ENCODE peak calls at places on chromosomes 6 and 20, in seven cellular contexts. P, F, E, O, Q, U and Y are unnamed samples.

GRCh38 chr6:33761922-33762629 is 15.4 kb upstream of the IP6K3 start:
- DNase-seq in P (peak), F (peak), E (peak), O (peak), Q (peak), U (peak), Y (peak)

GRCh38 chr6:138643210-138643609 is 130.4 kb upstream of the CCDC28A start:
- DNase-seq in P (no peak), F (no peak), E (no peak), O (no peak), Q (no peak), U (no peak), Y (no peak)

GRCh38 chr6:79604583-79605037 is 26.5 kb upstream of the SH3BGRL2 start:
- DNase-seq in P (no peak), F (peak), E (no peak), O (peak), Q (no peak), U (peak), Y (no peak)

GRCh38 chr20:57484772-57485171 is 40.2 kb downstream of the CTCFL start:
- DNase-seq in P (no peak), F (no peak), E (no peak), O (no peak), Q (no peak), U (no peak), Y (no peak)

GRCh38 chr6:108193835-108194234 is 28.0 kb downstream of the NR2E1 start:
- DNase-seq in P (no peak), F (no peak), E (no peak), O (no peak), Q (no peak), U (no peak), Y (no peak)

GRCh38 chr20:24450646-24451376 is 18.6 kb upstream of the SYNDIG1 start:
- DNase-seq in P (no peak), F (no peak), E (no peak), O (no peak), Q (no peak), U (no peak), Y (no peak)

GRCh38 chr6:157068691-157069228 is 254.6 kb downstream of the TMEM242 start:
- DNase-seq in P (no peak), F (no peak), E (no peak), O (no peak), Q (no peak), U (peak), Y (no peak)

GRCh38 chr20:5002077-5002413 is 735 bp upstream of the SLC23A2 start:
- DNase-seq in P (no peak), F (no peak), E (no peak), O (no peak), Q (peak), U (no peak), Y (no peak)

GRCh38 chr20:62617711-62618483 is 24.4 kb upstream of the SLCO4A1 start:
- DNase-seq in P (no peak), F (no peak), E (peak), O (no peak), Q (no peak), U (no peak), Y (peak)

GRCh38 chr6:28587011-28587745 is 61.5 kb downstream of the GPX5 start:
- DNase-seq in P (peak), F (peak), E (peak), O (peak), Q (peak), U (no peak), Y (peak)

GRCh38 chr6:70956451-70957283 is at the start of gene B3GAT2:
- DNase-seq in P (peak), F (peak), E (no peak), O (no peak), Q (peak), U (peak), Y (peak)

GRCh38 chr6:143243786-143244185 is 183.1 kb downstream of the AIG1 start:
- DNase-seq in P (no peak), F (no peak), E (no peak), O (no peak), Q (no peak), U (no peak), Y (no peak)

GRCh38 chr6:151391021-151391470 is 313 bp downstream of the ZBTB2 start:
- DNase-seq in P (peak), F (peak), E (peak), O (peak), Q (peak), U (peak), Y (peak)

GRCh38 chr20:44465001-44465560 is 10.6 kb upstream of the TTPAL start:
- DNase-seq in P (no peak), F (peak), E (peak), O (no peak), Q (no peak), U (no peak), Y (peak)

GRCh38 chr20:2259731-2260130 is 36.1 kb upstream of the TGM3 start:
- DNase-seq in P (no peak), F (no peak), E (no peak), O (no peak), Q (no peak), U (no peak), Y (no peak)

GRCh38 chr6:62891065-62891647 is 320.1 kb upstream of the FKBP1C start:
- DNase-seq in P (no peak), F (peak), E (no peak), O (no peak), Q (peak), U (no peak), Y (peak)

GRCh38 chr6:83180396-83180950 is 12.6 kb downstream of the PGM3 start:
- DNase-seq in P (no peak), F (no peak), E (no peak), O (no peak), Q (no peak), U (no peak), Y (no peak)

GRCh38 chr6:149987602-149988107 is 23.9 kb downstream of the ULBP1 start:
- DNase-seq in P (no peak), F (no peak), E (no peak), O (no peak), Q (no peak), U (no peak), Y (no peak)

DNA sequence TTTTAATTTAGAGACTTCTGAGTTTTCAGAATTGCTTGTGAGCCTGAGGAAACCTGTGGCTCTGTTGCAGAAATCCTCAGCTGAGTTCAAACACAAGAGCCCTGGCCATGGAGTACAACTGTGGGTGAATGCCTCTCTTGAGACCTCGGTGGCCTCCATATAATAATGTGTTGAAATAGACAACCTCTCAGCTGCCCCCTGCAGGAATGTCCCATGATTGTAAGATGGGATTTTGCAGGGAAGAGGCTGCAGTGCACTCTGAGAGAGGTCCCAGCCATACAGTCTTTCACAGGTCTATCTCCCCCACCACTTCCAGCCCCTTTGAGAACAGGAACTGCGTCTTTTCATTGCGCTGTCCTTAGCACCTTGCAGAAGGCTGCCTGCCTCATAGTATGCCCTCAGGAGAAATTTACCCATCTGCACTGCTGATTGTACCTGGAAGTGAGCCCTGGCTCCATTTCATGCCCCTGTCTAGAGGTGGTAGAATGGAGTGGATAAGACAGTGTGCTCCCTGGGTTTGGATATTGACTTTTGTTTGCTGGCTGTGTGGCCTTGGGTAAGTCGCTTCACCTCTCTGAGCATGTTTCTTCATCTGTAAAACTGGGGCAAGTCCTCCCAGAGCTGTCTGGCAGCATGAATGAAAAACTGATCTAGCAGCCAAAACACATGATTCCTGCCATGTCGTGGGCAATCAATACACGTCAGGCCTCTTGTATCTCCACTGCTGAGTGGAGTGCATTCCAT is 16.8 kb upstream of the CDH22 start:
- DNase-seq in P (no peak), F (peak), E (peak), O (peak), Q (peak), U (peak), Y (peak)
- TF ChIP-seq CTCF in P (no peak), F (peak), E (peak), O (peak), Q (peak), U (peak), Y (peak)

DNA sequence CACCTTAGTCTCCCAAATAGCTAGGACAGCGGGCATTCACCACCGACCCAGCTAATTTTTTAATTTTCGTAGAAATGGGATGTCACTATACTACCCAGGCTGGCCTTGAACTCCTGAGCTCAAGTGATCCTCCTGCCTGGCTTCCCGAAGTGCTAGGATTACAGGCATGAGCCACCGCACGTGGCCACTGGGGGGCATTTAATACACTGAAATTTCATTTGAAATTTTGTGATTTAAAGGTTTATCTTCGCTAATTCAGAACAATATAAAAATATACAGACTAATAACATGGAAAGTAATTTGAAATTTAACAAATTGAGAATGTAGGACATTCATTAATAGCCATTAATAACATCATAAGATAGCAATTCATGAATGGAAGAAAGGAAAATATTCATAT is 20.5 kb upstream of the TBC1D32 start:
- DNase-seq in P (no peak), F (no peak), E (no peak), O (no peak), Q (no peak), U (no peak), Y (peak)
- TF ChIP-seq CTCF in P (no peak), F (no peak), E (no peak), O (peak), Q (peak), U (peak), Y (peak)

GRCh38 chr6:1952726-1953360 is 292.6 kb downstream of the GMDS start:
- DNase-seq in P (no peak), F (no peak), E (no peak), O (peak), Q (no peak), U (peak), Y (peak)
- TF ChIP-seq CTCF in P (no peak), F (no peak), E (no peak), O (peak), Q (no peak), U (peak), Y (no peak)

GRCh38 chr20:34522969-34523871 is 7.0 kb downstream of the DYNLRB1 start:
- DNase-seq in P (peak), F (peak), E (peak), O (peak), Q (peak), U (peak), Y (peak)
- TF ChIP-seq CTCF in P (no peak), F (peak), E (peak), O (peak), Q (peak), U (peak), Y (peak)

GRCh38 chr20:56181593-56181992 is 66.9 kb upstream of the MC3R start:
- DNase-seq in P (no peak), F (no peak), E (no peak), O (no peak), Q (no peak), U (no peak), Y (no peak)
- TF ChIP-seq CTCF in P (no peak), F (peak), E (no peak), O (no peak), Q (peak), U (no peak), Y (no peak)

DNA sequence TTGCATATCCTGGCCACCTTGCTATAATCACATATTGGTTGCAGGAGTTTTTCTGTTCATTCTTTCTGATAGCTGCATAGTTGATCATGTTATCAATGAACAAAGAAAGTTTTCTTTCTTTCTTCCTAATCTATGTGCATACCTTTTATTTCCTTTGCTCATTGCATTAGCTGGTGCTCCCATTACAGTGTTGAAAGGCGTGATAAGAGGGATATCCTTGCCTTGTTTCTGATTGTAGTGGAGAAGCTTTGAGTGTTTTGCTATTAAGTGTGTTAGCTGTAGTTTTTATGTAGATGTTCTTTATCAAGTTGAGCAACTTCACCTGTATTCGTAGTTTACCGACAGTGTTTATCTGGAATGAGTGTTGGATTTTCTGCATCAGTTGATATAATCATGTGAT is 14.6 kb downstream of the STXBP5 start:
- DNase-seq in P (no peak), F (no peak), E (no peak), O (no peak), Q (no peak), U (no peak), Y (no peak)
- TF ChIP-seq CTCF in P (no peak), F (no peak), E (no peak), O (no peak), Q (no peak), U (no peak), Y (no peak)

GRCh38 chr6:111711989-111712388 is 106.3 kb upstream of the TRAF3IP2 start:
- DNase-seq in P (no peak), F (no peak), E (no peak), O (no peak), Q (no peak), U (no peak), Y (no peak)

GRCh38 chr6:111710911-111711310 is 105.2 kb upstream of the TRAF3IP2 start:
- DNase-seq in P (no peak), F (no peak), E (no peak), O (no peak), Q (no peak), U (no peak), Y (no peak)

GRCh38 chr6:111710439-111710838 is 104.8 kb upstream of the TRAF3IP2 start:
- DNase-seq in P (no peak), F (no peak), E (no peak), O (no peak), Q (no peak), U (no peak), Y (no peak)

GRCh38 chr6:111712398-111712797 is 106.7 kb upstream of the TRAF3IP2 start:
- DNase-seq in P (no peak), F (peak), E (peak), O (peak), Q (no peak), U (peak), Y (peak)

DNA sequence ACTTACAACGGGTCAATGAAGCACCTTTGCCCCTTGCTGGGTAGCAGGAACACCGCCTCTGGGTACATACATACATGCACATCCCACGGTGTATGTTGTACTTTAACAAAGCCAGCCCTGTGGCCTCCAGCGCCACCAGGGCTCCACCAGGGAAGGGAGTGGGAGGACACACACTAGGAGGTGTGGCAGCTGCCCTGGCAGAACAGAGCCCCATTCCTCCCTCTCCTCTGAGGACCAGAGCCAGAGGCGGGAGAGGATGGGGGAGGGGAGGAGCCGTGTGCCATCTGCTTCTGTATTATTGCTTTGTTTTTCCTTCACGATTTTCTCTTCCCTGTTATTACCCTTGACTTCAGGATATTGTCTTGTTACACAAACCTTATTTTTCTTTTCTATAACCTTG is 105.8 kb upstream of the TRAF3IP2 start:
- DNase-seq in P (no peak), F (no peak), E (peak), O (no peak), Q (peak), U (no peak), Y (no peak)
- TF ChIP-seq CTCF in P (no peak), F (no peak), E (no peak), O (peak), Q (no peak), U (no peak), Y (no peak)

GRCh38 chr20:10916312-10916711 is 242.5 kb upstream of the JAG1 start:
- DNase-seq in P (no peak), F (no peak), E (no peak), O (no peak), Q (no peak), U (no peak), Y (no peak)

GRCh38 chr20:10909803-10910202 is 236.0 kb upstream of the JAG1 start:
- DNase-seq in P (no peak), F (no peak), E (no peak), O (no peak), Q (no peak), U (no peak), Y (no peak)

GRCh38 chr20:10915815-10916214 is 242.0 kb upstream of the JAG1 start:
- DNase-seq in P (no peak), F (no peak), E (no peak), O (no peak), Q (no peak), U (no peak), Y (no peak)

GRCh38 chr20:10906830-10907229 is 233.0 kb upstream of the JAG1 start:
- DNase-seq in P (no peak), F (no peak), E (no peak), O (no peak), Q (no peak), U (peak), Y (no peak)

GRCh38 chr20:10910535-10911239 is 236.9 kb upstream of the JAG1 start:
- DNase-seq in P (no peak), F (no peak), E (no peak), O (no peak), Q (no peak), U (no peak), Y (no peak)
- TF ChIP-seq CTCF in P (no peak), F (no peak), E (no peak), O (peak), Q (no peak), U (no peak), Y (no peak)